ENCODE peak calls at places on chromosomes 3 and 15, in eight cellular contexts. One of them, this sample, is unnamed.

GRCh38 chr15:26242565-26242964 is 379.4 kb upstream of the ATP10A start:
- DNase-seq in ELF-1: peak; percentile 82
- DNase-seq in H1: peak; percentile 65
- DNase-seq in HEK293T: no peak
- DNase-seq in breast epithelium: no peak
- DNase-seq in mucosa of descending colon: no peak
- DNase-seq in EH: no peak
- DNase-seq in HCEC 1CT: no peak
- DNase-seq in this sample: no peak

GRCh38 chr15:80991446-80991845 is 1.8 kb upstream of the MESD start:
- DNase-seq in breast epithelium: no peak
- DNase-seq in ELF-1: no peak
- DNase-seq in HEK293T: no peak
- DNase-seq in H1: no peak
- DNase-seq in HCEC 1CT: peak; percentile 85
- DNase-seq in mucosa of descending colon: no peak
- DNase-seq in EH: peak; percentile 55
- DNase-seq in this sample: peak; percentile 66

GRCh38 chr15:78345726-78346125 is 5.6 kb downstream of the CRABP1 start:
- DNase-seq in H1: no peak
- DNase-seq in mucosa of descending colon: no peak
- DNase-seq in EH: no peak
- DNase-seq in ELF-1: no peak
- DNase-seq in HCEC 1CT: no peak
- DNase-seq in HEK293T: no peak
- DNase-seq in breast epithelium: no peak
- DNase-seq in this sample: no peak

GRCh38 chr3:45665101-45665572 is 24.1 kb upstream of the SACM1L start:
- DNase-seq in H1: no peak
- DNase-seq in mucosa of descending colon: no peak
- DNase-seq in breast epithelium: peak; percentile 53
- DNase-seq in EH: peak; percentile 45
- DNase-seq in HCEC 1CT: peak; percentile 40
- DNase-seq in HEK293T: peak; percentile 46
- DNase-seq in ELF-1: peak; percentile 74
- DNase-seq in this sample: peak; percentile 65

GRCh38 chr3:166445865-166446264 is 608.6 kb upstream of the BCHE start:
- DNase-seq in EH: no peak
- DNase-seq in mucosa of descending colon: no peak
- DNase-seq in HEK293T: no peak
- DNase-seq in ELF-1: no peak
- DNase-seq in breast epithelium: no peak
- DNase-seq in H1: no peak
- DNase-seq in HCEC 1CT: no peak
- DNase-seq in this sample: no peak

GRCh38 chr3:108595304-108595703 is 5.8 kb downstream of the DZIP3 start:
- DNase-seq in EH: no peak
- DNase-seq in H1: no peak
- DNase-seq in mucosa of descending colon: no peak
- DNase-seq in ELF-1: no peak
- DNase-seq in HCEC 1CT: no peak
- DNase-seq in HEK293T: no peak
- DNase-seq in breast epithelium: no peak
- DNase-seq in this sample: peak; percentile 22

GRCh38 chr3:50388021-50388719 is 28.8 kb upstream of the TMEM115 start:
- DNase-seq in mucosa of descending colon: no peak
- DNase-seq in EH: no peak
- DNase-seq in HEK293T: peak; percentile 56
- DNase-seq in HCEC 1CT: no peak
- DNase-seq in breast epithelium: no peak
- DNase-seq in ELF-1: peak; percentile 61
- DNase-seq in H1: peak; percentile 67
- DNase-seq in this sample: no peak

GRCh38 chr15:78316211-78317077 is 17.0 kb upstream of the SKIC8 start:
- DNase-seq in ELF-1: peak; percentile 91
- DNase-seq in EH: no peak
- DNase-seq in mucosa of descending colon: peak; percentile 68
- DNase-seq in H1: peak; percentile 62
- DNase-seq in breast epithelium: no peak
- DNase-seq in HEK293T: no peak
- DNase-seq in HCEC 1CT: no peak
- DNase-seq in this sample: peak; percentile 88